ENCODE peak calls at places on chromosome 1, in six cellular contexts. A is cerebellar cortex; B is naive B cell; P is dorsolateral prefrontal cortex; E is stimulated activated CD4-positive, alpha-beta T cell treated with anti-CD3 and anti-CD28 coated beads, Interleukin-4, amount 100 ng/mL, for 24 hours; G is osteocyte. W is an unnamed sample.

GRCh38 chr1:38045431-38046332 is 911 bp downstream of the POU3F1 start:
- DNase-seq in A (peak; percentile 8), B (peak; percentile 21), P (no peak), E (no peak), G (no peak), W (no peak)

GRCh38 chr1:200245492-200245891 is 164.3 kb downstream of the ZNF281 start:
- DNase-seq in A (no peak), B (no peak), P (no peak), E (no peak), G (no peak), W (no peak)

GRCh38 chr1:1281533-1282321 is 1.5 kb downstream of the SCNN1D start:
- DNase-seq in A (peak; percentile 44), B (no peak), P (no peak), E (no peak), G (no peak), W (no peak)

GRCh38 chr1:183273300-183273699 is 87.2 kb downstream of the LAMC2 start:
- DNase-seq in A (no peak), B (no peak), P (no peak), E (no peak), G (no peak), W (no peak)

GRCh38 chr1:55789466-55789865 is 574.3 kb upstream of the USP24 start:
- DNase-seq in A (no peak), B (no peak), P (no peak), E (no peak), G (no peak), W (no peak)

GRCh38 chr1:203506821-203507220 is 12.9 kb downstream of the OPTC start:
- DNase-seq in A (no peak), B (no peak), P (no peak), E (no peak), G (no peak), W (no peak)

GRCh38 chr1:246875041-246876026 is 56.4 kb downstream of the AHCTF1 start:
- DNase-seq in A (no peak), B (no peak), P (no peak), E (peak; percentile 6), G (no peak), W (peak; percentile 8)

GRCh38 chr1:110002695-110003094 is 18.1 kb downstream of the AHCYL1 start:
- DNase-seq in A (no peak), B (no peak), P (no peak), E (no peak), G (no peak), W (no peak)

GRCh38 chr1:94286864-94287437 is 49.6 kb upstream of the ARHGAP29 start:
- DNase-seq in A (no peak), B (no peak), P (no peak), E (no peak), G (no peak), W (no peak)